ENCODE peak calls at places on chromosomes 1 and 21, in four cellular contexts. T is AG08395, I is body of pancreas, X is ACHN. Q is an unnamed sample.

GRCh38 chr1:19813651-19813960 is 1.5 kb downstream of the RNF186 start:
- DNase-seq in T (no peak), I (no peak), X (no peak), Q (no peak)

GRCh38 chr1:12408662-12409061 is 178.8 kb downstream of the VPS13D start:
- DNase-seq in T (no peak), I (no peak), X (no peak), Q (no peak)

GRCh38 chr1:116020668-116021272 is 44.5 kb downstream of the SLC22A15 start:
- DNase-seq in T (peak; percentile 60), I (peak; percentile 57), X (peak; percentile 60), Q (peak; percentile 70)

GRCh38 chr1:229664133-229664689 is 38.2 kb downstream of the URB2 start:
- DNase-seq in T (no peak), I (no peak), X (no peak), Q (no peak)

GRCh38 chr1:242025681-242026080 is 26.8 kb upstream of the MAP1LC3C start:
- DNase-seq in T (no peak), I (no peak), X (no peak), Q (no peak)

GRCh38 chr1:243393093-243393492 is 137.3 kb downstream of the SDCCAG8 start:
- DNase-seq in T (no peak), I (no peak), X (no peak), Q (no peak)

GRCh38 chr1:23384312-23385058 is 14.8 kb upstream of the ZNF436 start:
- DNase-seq in T (peak; percentile 58), I (no peak), X (peak; percentile 19), Q (no peak)

GRCh38 chr1:208888376-208888775 is 644.2 kb upstream of the PLXNA2 start:
- DNase-seq in T (no peak), I (no peak), X (no peak), Q (no peak)

GRCh38 chr21:17612023-17612564 is 607 bp downstream of the BTG3 start:
- DNase-seq in T (peak; percentile 11), I (peak; percentile 50), X (peak; percentile 35), Q (peak; percentile 81)

GRCh38 chr1:179121159-179121938 is 39.5 kb downstream of the TOR3A start:
- DNase-seq in T (peak; percentile 45), I (no peak), X (peak; percentile 62), Q (no peak)

GRCh38 chr1:196860323-196860884 is 27.4 kb upstream of the CFHR4 start:
- DNase-seq in T (no peak), I (no peak), X (no peak), Q (no peak)

GRCh38 chr1:25795955-25796806 is 3.8 kb upstream of the SELENON start:
- DNase-seq in T (no peak), I (peak; percentile 72), X (no peak), Q (no peak)

GRCh38 chr1:232655041-232655745 is 25.3 kb upstream of the SIPA1L2 start:
- DNase-seq in T (no peak), I (no peak), X (no peak), Q (no peak)

GRCh38 chr1:221847676-221848075 is 105.8 kb upstream of the DUSP10 start:
- DNase-seq in T (no peak), I (no peak), X (no peak), Q (no peak)

GRCh38 chr1:176559474-176560390 is 96.8 kb downstream of the PAPPA2 start:
- DNase-seq in T (peak; percentile 85), I (peak; percentile 56), X (peak; percentile 65), Q (no peak)

GRCh38 chr21:46148106-46148505 is 7.3 kb downstream of the FTCD start:
- DNase-seq in T (no peak), I (no peak), X (no peak), Q (peak; percentile 38)

GRCh38 chr1:67646145-67647035 is 38.6 kb upstream of the GADD45A start:
- DNase-seq in T (peak; percentile 29), I (peak; percentile 42), X (no peak), Q (no peak)

GRCh38 chr21:33443174-33443573 is 36.6 kb downstream of the TMEM50B start:
- DNase-seq in T (no peak), I (no peak), X (no peak), Q (no peak)

GRCh38 chr1:213376862-213377372 is 325.9 kb downstream of the RPS6KC1 start:
- DNase-seq in T (no peak), I (no peak), X (peak; percentile 62), Q (no peak)

GRCh38 chr21:30194701-30195299 is 21.1 kb downstream of the CLDN8 start:
- DNase-seq in T (peak; percentile 2), I (no peak), X (peak; percentile 45), Q (no peak)

GRCh38 chr1:83619497-83619896 is 379.4 kb downstream of the TTLL7 start:
- DNase-seq in T (no peak), I (no peak), X (no peak), Q (no peak)

GRCh38 chr21:15638856-15639549 is 90.8 kb upstream of the USP25 start:
- DNase-seq in T (no peak), I (peak; percentile 86), X (no peak), Q (no peak)

GRCh38 chr1:5448486-5448885 is 543.7 kb downstream of the NPHP4 start:
- DNase-seq in T (no peak), I (no peak), X (no peak), Q (no peak)

GRCh38 chr1:214902636-214903320 is 179.8 kb upstream of the KCNK2 start:
- DNase-seq in T (peak; percentile 62), I (no peak), X (peak; percentile 9), Q (no peak)

GRCh38 chr1:25782608-25783201 is 17.3 kb upstream of the SELENON start:
- DNase-seq in T (no peak), I (peak; percentile 55), X (no peak), Q (no peak)

GRCh38 chr21:42518626-42519025 is 5.0 kb downstream of the SLC37A1 start:
- DNase-seq in T (no peak), I (no peak), X (no peak), Q (no peak)

GRCh38 chr21:44710756-44711326 is 531 bp downstream of the TSPEAR start:
- DNase-seq in T (no peak), I (no peak), X (no peak), Q (no peak)

GRCh38 chr1:10764296-10764798 is 32.1 kb downstream of the CASZ1 start:
- DNase-seq in T (no peak), I (no peak), X (no peak), Q (no peak)

GRCh38 chr1:39472826-39473225 is 18.6 kb upstream of the BMP8A start:
- DNase-seq in T (no peak), I (no peak), X (no peak), Q (no peak)

GRCh38 chr1:40140211-40140709 is 20.9 kb upstream of the RLF start:
- DNase-seq in T (peak; percentile 27), I (no peak), X (no peak), Q (no peak)

Q was measured in posterior cingulate gyrus.